ENCODE peak calls at places on chromosomes 4 and X, in six cellular contexts. S is NB4, T is bronchial epithelial cell, W is lung, V is heart left ventricle, Y is HFF-Myc. Z is an unnamed sample.

GRCh38 chr4:26803462-26803861 is 57.2 kb upstream of the STIM2 start:
- DNase-seq in V (no peak), W (no peak), S (peak), Y (no peak), T (no peak), Z (no peak)

GRCh38 chrX:123201720-123202119 is 17.6 kb downstream of the GRIA3 start:
- DNase-seq in S (no peak), V (no peak), Y (no peak), T (no peak), W (no peak), Z (no peak)

GRCh38 chr4:189206953-189207352 is 733.7 kb upstream of the FRG1 start:
- DNase-seq in W (no peak), V (peak), S (peak), Y (no peak), T (no peak), Z (no peak)

GRCh38 chrX:78650906-78651437 is 8.2 kb downstream of the RTL3 start:
- DNase-seq in S (peak), V (no peak), T (no peak), Y (no peak), W (no peak), Z (peak)

GRCh38 chr4:189974056-189974455 is 33.4 kb downstream of the FRG1 start:
- DNase-seq in S (peak), V (no peak), Y (no peak), W (no peak), T (peak), Z (no peak)

GRCh38 chrX:352582-353314 is 34.0 kb downstream of the PPP2R3B start:
- DNase-seq in Y (no peak), V (peak), W (no peak), T (no peak), S (no peak), Z (no peak)

GRCh38 chr4:157185363-157185762 is 35.2 kb upstream of the GRIA2 start:
- DNase-seq in Y (peak), S (no peak), W (no peak), T (no peak), V (no peak), Z (no peak)

GRCh38 chr4:13866881-13867280 is 239.4 kb upstream of the BOD1L1 start:
- DNase-seq in Y (no peak), T (no peak), W (no peak), V (no peak), S (no peak), Z (no peak)

GRCh38 chrX:101078716-101079115 is at the start of gene TMEM35A:
- DNase-seq in W (no peak), Y (no peak), V (no peak), T (no peak), S (no peak), Z (no peak)

GRCh38 chr4:54589586-54589985 is 68.2 kb upstream of the KIT start:
- DNase-seq in S (no peak), V (no peak), W (no peak), Y (no peak), T (no peak), Z (no peak)

GRCh38 chrX:12580548-12580947 is 210.7 kb upstream of the PRPS2 start:
- DNase-seq in T (peak), Y (no peak), W (no peak), S (no peak), V (no peak), Z (no peak)

GRCh38 chr4:141306331-141306730 is 85.6 kb downstream of the ZNF330 start:
- DNase-seq in W (no peak), V (no peak), S (peak), Y (no peak), T (no peak), Z (no peak)

GRCh38 chr4:174764105-174764729 is 64.8 kb downstream of the GLRA3 start:
- DNase-seq in V (no peak), W (no peak), S (peak), Y (peak), T (peak), Z (peak)

GRCh38 chr4:7427326-7428260 is 7.1 kb downstream of the PSAPL1 start:
- DNase-seq in S (no peak), W (no peak), T (no peak), Y (no peak), V (peak), Z (no peak)

GRCh38 chr4:44425614-44426208 is 22.9 kb downstream of the KCTD8 start:
- DNase-seq in S (peak), T (peak), V (no peak), Y (no peak), W (no peak), Z (no peak)

GRCh38 chr4:61385302-61385701 is 185.2 kb downstream of the ADGRL3 start:
- DNase-seq in V (no peak), W (no peak), Y (no peak), T (no peak), S (no peak), Z (no peak)

GRCh38 chr4:6568689-6569332 is 6.2 kb upstream of the MAN2B2 start:
- DNase-seq in V (no peak), Y (no peak), S (peak), T (peak), W (no peak), Z (no peak)

DNA sequence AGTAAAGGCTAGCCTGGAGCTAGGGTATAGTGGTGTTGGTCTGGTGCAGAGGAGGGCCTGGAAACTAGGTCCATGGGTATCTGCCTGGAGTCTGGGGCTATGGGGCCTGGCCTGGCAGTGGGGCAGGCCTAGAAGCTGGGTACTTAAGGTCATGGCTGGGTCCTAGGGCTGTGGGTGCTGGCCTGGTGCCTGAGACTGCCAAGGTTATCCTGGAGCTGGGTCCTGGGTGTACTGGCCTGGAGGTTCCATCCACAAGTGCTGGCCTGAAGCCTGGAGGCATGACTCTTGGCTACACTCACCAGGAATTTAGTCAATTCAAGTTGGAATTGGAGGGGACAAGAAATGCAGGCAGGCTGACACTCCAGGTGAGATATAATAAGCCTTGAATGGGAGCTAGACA is 108.4 kb upstream of the ZCCHC13 start:
- DNase-seq in W (no peak), Y (no peak), S (no peak), V (peak), T (no peak), Z (no peak)
- TF ChIP-seq CTCF in W (no peak), Y (no peak), S (no peak), V (no peak), T (no peak), Z (no peak)

GRCh38 chr4:131081069-131081468 is 1985.1 kb downstream of the C4orf33 start:
- DNase-seq in W (no peak), Y (no peak), S (no peak), V (no peak), T (no peak), Z (no peak)

DNA sequence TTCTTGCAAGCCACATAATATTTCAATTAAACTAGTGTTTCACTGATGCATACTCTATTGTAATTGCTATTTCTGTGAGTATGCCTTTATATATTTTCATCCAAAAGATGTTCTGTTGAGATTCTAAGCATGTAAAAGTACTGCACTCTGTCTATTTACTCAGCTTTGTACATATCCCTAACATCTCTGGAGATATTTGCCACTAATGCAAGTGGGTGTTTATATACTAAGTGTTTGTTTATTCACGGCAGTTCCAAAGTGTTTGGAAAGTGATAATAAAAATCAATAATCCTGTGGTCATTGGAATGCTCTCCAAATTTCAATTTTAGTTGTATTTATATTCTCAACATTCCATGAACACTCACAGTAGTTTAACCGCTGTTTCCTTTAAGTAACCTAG is 1989.1 kb downstream of the C4orf33 start:
- DNase-seq in S (no peak), Y (no peak), V (no peak), T (no peak), W (no peak), Z (no peak)
- H3K4me3 ChIP-seq in S (no peak), Y (no peak), V (no peak), T (no peak), W (no peak), Z (peak)

GRCh38 chrX:56728752-56729151 is 291 bp upstream of the NBDY start:
- DNase-seq in W (no peak), V (no peak), S (peak), Y (no peak), T (no peak), Z (peak)

GRCh38 chrX:56729152-56729557 is at the start of gene NBDY:
- DNase-seq in V (peak), T (peak), Y (no peak), W (no peak), S (peak), Z (peak)

GRCh38 chrX:56727531-56727930 is 1.5 kb upstream of the NBDY start:
- DNase-seq in Y (no peak), W (no peak), V (no peak), T (no peak), S (no peak), Z (no peak)

GRCh38 chrX:56728321-56728720 is 722 bp upstream of the NBDY start:
- DNase-seq in Y (no peak), S (peak), W (no peak), T (peak), V (no peak), Z (peak)

DNA sequence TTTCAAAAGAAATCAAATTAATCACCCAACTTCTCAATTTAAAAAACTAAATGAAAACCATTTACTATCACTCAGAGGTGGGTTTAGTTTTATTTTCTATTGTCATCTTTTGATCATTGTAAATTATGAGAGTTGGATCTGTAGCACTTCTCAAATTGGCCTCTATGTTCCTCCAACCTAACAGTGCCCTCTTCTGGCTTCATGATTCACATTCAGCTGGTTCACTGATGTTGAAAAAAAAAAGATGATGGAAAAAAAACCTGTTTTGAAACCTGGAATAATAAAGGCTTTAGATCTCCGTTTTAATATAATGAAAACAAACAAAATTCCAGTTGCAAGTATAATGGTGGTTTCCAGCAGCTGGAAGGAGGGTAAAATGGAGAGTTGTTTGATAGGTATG is 2.4 kb upstream of the NBDY start:
- DNase-seq in V (no peak), Y (no peak), S (peak), W (no peak), T (peak), Z (peak)
- TF ChIP-seq CTCF in V (peak), Y (peak), S (peak), W (peak), T (peak), Z (peak)

GRCh38 chr4:153465922-153466636 is at the start of gene TMEM131L:
- DNase-seq in W (peak), Y (no peak), T (no peak), V (peak), S (peak), Z (peak)

GRCh38 chr4:153467154-153467896 is 1.2 kb downstream of the TMEM131L start:
- DNase-seq in W (peak), T (peak), S (peak), Y (no peak), V (peak), Z (peak)

GRCh38 chr4:153467897-153468262 is 1.7 kb downstream of the TMEM131L start:
- DNase-seq in T (no peak), V (no peak), S (peak), Y (no peak), W (no peak), Z (peak)

GRCh38 chr4:153466637-153467153 is 535 bp downstream of the TMEM131L start:
- DNase-seq in W (no peak), V (no peak), T (no peak), Y (no peak), S (no peak), Z (no peak)

GRCh38 chr4:153468587-153468986 is 2.4 kb downstream of the TMEM131L start:
- DNase-seq in T (no peak), S (peak), W (no peak), Y (no peak), V (no peak), Z (peak)
- H3K4me3 ChIP-seq in T (no peak), S (peak), W (no peak), Y (peak), V (peak), Z (peak)

GRCh38 chr4:1985780-1986577 is 22.8 kb downstream of the NELFA start:
- DNase-seq in T (no peak), W (no peak), Y (no peak), V (no peak), S (no peak), Z (no peak)

GRCh38 chr4:1983846-1984405 is 24.8 kb downstream of the NELFA start:
- DNase-seq in W (no peak), V (peak), S (no peak), T (no peak), Y (no peak), Z (no peak)

GRCh38 chr4:1983053-1983845 is 25.5 kb downstream of the NELFA start:
- DNase-seq in Y (no peak), T (no peak), V (no peak), W (no peak), S (no peak), Z (no peak)

GRCh38 chr4:1985287-1985686 is 23.5 kb downstream of the NELFA start:
- DNase-seq in S (no peak), W (no peak), V (no peak), T (no peak), Y (no peak), Z (no peak)

DNA sequence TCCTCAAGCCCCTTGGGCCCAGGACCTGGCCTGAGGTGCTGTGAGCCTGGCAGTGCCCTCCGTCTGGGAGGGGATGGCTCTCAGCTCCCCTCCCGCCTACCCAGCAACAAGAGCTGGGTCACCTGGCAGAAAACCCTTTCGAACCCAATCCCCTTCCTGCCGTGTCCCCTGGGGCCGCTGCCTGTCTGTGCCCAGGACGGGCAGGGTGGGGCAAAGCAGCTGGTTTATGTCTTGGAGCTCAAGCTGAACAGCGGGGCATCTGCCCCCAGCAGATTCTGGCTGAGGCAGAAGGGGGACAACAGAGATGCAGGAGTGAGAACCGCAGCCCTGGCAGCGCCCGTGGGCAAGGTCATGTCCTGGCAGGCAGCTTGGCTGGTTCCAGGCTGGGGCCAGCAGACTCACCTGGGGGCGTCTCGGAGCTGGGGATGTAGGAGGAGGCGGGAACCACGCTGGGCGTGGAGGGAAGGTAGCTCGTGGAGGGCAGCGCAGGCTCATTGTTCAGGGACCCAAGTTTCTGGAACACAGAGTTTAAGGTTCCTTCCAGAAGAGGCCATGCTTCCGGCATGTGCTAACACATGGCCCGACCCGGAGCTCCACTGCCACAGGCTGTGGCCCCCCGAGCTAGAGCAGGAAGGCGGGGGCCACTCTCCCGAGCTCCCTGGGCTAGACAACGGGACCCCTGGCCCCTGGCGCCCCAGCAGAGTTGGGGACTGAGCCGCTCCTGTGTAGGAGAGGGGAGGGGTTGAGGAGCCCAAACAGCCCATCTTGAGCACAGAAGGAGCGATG is 24.2 kb downstream of the NELFA start:
- DNase-seq in W (no peak), S (no peak), V (no peak), Y (no peak), T (no peak), Z (no peak)
- TF ChIP-seq CTCF in W (no peak), S (no peak), V (no peak), Y (no peak), T (no peak), Z (no peak)

GRCh38 chr4:125392683-125393082 is 77.9 kb downstream of the FAT4 start:
- DNase-seq in V (no peak), S (no peak), Y (no peak), T (no peak), W (no peak), Z (no peak)
- H3K4me3 ChIP-seq in V (no peak), S (no peak), Y (no peak), T (no peak), W (no peak), Z (no peak)

GRCh38 chr4:129046055-129046959 is 47.0 kb downstream of the SCLT1 start:
- DNase-seq in T (peak), S (no peak), Y (no peak), V (no peak), W (no peak), Z (no peak)

GRCh38 chr4:129043523-129043922 is 49.8 kb downstream of the SCLT1 start:
- DNase-seq in T (peak), V (no peak), Y (peak), S (peak), W (no peak), Z (no peak)
- TF ChIP-seq CTCF in T (peak), V (peak), Y (no peak), S (no peak), W (no peak), Z (no peak)

DNA sequence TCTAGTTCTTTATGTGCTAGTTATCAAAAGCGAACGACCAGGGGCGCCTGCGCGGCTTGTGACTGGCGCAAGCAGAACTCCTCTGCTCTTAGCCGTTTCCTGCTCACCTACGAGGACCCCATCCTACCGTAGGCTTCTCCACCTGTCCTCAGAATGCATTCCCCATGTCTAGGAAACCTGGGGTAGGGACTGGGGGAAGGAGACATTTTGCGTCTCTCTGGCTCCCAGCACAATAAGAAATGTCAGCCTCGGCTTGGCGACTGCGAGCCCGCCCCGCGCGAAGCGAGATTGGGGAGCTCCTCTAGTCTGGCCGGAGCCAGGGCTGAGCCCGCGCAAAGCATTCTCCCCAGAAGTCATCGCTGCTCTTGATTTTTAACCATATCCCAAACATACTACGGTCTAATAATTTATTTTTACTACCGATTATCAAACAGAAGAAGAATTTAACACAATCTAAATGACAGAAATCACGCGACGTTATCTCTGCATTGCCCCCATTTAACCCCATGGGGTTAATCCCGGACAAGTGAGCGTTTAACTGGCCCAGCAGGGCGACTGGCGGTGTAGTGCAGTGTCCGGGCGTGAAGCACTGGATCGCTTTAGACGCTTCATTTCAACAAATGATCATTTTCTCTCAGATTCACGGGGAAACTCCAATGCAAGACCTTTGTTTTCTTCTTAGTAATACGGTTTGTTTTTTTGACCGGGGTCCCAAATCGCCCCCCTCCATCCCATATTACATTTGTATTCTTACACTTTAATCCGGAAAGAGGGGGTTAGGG is 7.9 kb upstream of the PITX2 start:
- DNase-seq in S (no peak), W (no peak), V (no peak), Y (no peak), T (no peak), Z (no peak)
- H3K4me3 ChIP-seq in S (no peak), W (no peak), V (no peak), Y (no peak), T (no peak), Z (no peak)